ENCODE peak calls at places on chromosome X, in four cellular contexts. D is cardiac fibroblast, J is AG20443, Y is tibial artery. P is an unnamed sample.

GRCh38 chrX:150421816-150422215 is 58.7 kb downstream of the MAMLD1 start:
- DNase-seq in D (peak), Y (peak), J (peak), P (no peak)

GRCh38 chrX:149638860-149639259 is 7.3 kb upstream of the TMEM185A start:
- DNase-seq in D (peak), J (peak), Y (no peak), P (peak)

GRCh38 chrX:64093761-64094160 is 111.7 kb downstream of the AMER1 start:
- DNase-seq in J (peak), Y (no peak), D (peak), P (peak)

GRCh38 chrX:39336709-39337294 is 535.5 kb downstream of the MID1IP1 start:
- DNase-seq in D (no peak), Y (peak), J (no peak), P (no peak)

GRCh38 chrX:80808854-80809493 is 703 bp downstream of the BRWD3 start:
- DNase-seq in J (no peak), D (peak), Y (peak), P (no peak)

GRCh38 chrX:46330981-46331380 is 214.2 kb downstream of the ZNF674 start:
- DNase-seq in J (no peak), D (no peak), Y (no peak), P (no peak)

GRCh38 chrX:119763175-119763574 is 4.8 kb downstream of the SOWAHD start:
- DNase-seq in J (peak), Y (no peak), D (peak), P (peak)

GRCh38 chrX:119614776-119615175 is 8.6 kb upstream of the NKRF start:
- DNase-seq in Y (no peak), D (no peak), J (no peak), P (no peak)

GRCh38 chrX:57227691-57228090 is 58.8 kb upstream of the FAAH2 start:
- DNase-seq in D (no peak), J (no peak), Y (no peak), P (no peak)

GRCh38 chrX:14356401-14356800 is 172.9 kb upstream of the GLRA2 start:
- DNase-seq in D (peak), Y (no peak), J (peak), P (peak)

GRCh38 chrX:129717902-129718301 is 20.9 kb upstream of the XPNPEP2 start:
- DNase-seq in Y (peak), J (peak), D (peak), P (peak)

GRCh38 chrX:72057331-72057730 is 74.4 kb downstream of the RTL5 start:
- DNase-seq in J (no peak), Y (no peak), D (no peak), P (no peak)

GRCh38 chrX:78957049-78957767 is 12.0 kb downstream of the P2RY10 start:
- DNase-seq in Y (no peak), J (no peak), D (no peak), P (no peak)

GRCh38 chrX:72604112-72604511 is 31.5 kb upstream of the HDAC8 start:
- DNase-seq in J (no peak), D (no peak), Y (no peak), P (no peak)

GRCh38 chrX:95754411-95754810 is 930.2 kb upstream of the DIAPH2 start:
- DNase-seq in J (no peak), Y (no peak), D (peak), P (no peak)

GRCh38 chrX:19334945-19335626 is 8.6 kb upstream of the PDHA1 start:
- DNase-seq in J (no peak), D (peak), Y (no peak), P (no peak)

GRCh38 chrX:105190252-105190853 is 30.1 kb downstream of the TEX13A start:
- DNase-seq in Y (no peak), J (peak), D (peak), P (peak)

GRCh38 chrX:135327299-135327698 is 18.0 kb downstream of the ETDC start:
- DNase-seq in Y (no peak), D (peak), J (peak), P (peak)

GRCh38 chrX:77514177-77514576 is 67.0 kb downstream of the FGF16 start:
- DNase-seq in Y (no peak), D (no peak), J (no peak), P (no peak)

GRCh38 chrX:9438950-9439494 is 25.8 kb upstream of the TBL1X start:
- DNase-seq in D (no peak), Y (no peak), J (peak), P (no peak)

GRCh38 chrX:143306991-143307965 is 210.0 kb downstream of the SPANXN3 start:
- DNase-seq in D (no peak), J (no peak), Y (no peak), P (no peak)

GRCh38 chrX:101682723-101683122 is 23.1 kb upstream of the ARMCX2 start:
- DNase-seq in J (peak), Y (no peak), D (no peak), P (no peak)

GRCh38 chrX:17779434-17779833 is 42.1 kb downstream of the SCML1 start:
- DNase-seq in J (no peak), D (no peak), Y (no peak), P (no peak)

GRCh38 chrX:39650883-39651282 is 446.9 kb downstream of the BCOR start:
- DNase-seq in D (no peak), J (no peak), Y (no peak), P (no peak)